ENCODE peak calls at places on chromosomes 6 and 20, in seven cellular contexts. Q, E, V, X, D, C and Z are unnamed samples.

GRCh38 chr20:35000311-35000921 is 44.7 kb downstream of the MYH7B start:
- DNase-seq in Q (no peak), E (no peak), V (no peak), X (no peak), D (no peak), C (no peak), Z (no peak)

GRCh38 chr20:34629904-34630303 is 47.0 kb downstream of the PIGU start:
- DNase-seq in Q (no peak), E (no peak), V (no peak), X (no peak), D (no peak), C (no peak), Z (no peak)

GRCh38 chr6:38264605-38265004 is 375.1 kb downstream of the BTBD9 start:
- DNase-seq in Q (no peak), E (no peak), V (no peak), X (no peak), D (no peak), C (no peak), Z (no peak)

GRCh38 chr6:100366419-100366818 is 98.3 kb downstream of the SIM1 start:
- DNase-seq in Q (no peak), E (no peak), V (peak; percentile 34), X (peak; percentile 60), D (no peak), C (no peak), Z (peak; percentile 60)

GRCh38 chr6:108874470-108875160 is 26.4 kb downstream of the ARMC2 start:
- DNase-seq in Q (peak; percentile 81), E (no peak), V (peak; percentile 49), X (peak; percentile 76), D (peak; percentile 42), C (no peak), Z (peak; percentile 32)

GRCh38 chr6:23414204-23414501 is 711.9 kb upstream of the NRSN1 start:
- DNase-seq in Q (peak; percentile 44), E (no peak), V (peak; percentile 91), X (peak; percentile 87), D (peak; percentile 54), C (no peak), Z (peak; percentile 67)

GRCh38 chr20:10553326-10553984 is 118.3 kb downstream of the SLX4IP start:
- DNase-seq in Q (no peak), E (peak; percentile 69), V (peak; percentile 84), X (peak; percentile 66), D (no peak), C (peak; percentile 15), Z (no peak)

GRCh38 chr6:88115307-88115706 is 50.8 kb downstream of the CNR1 start:
- DNase-seq in Q (no peak), E (no peak), V (no peak), X (no peak), D (no peak), C (no peak), Z (no peak)

GRCh38 chr6:35218021-35218420 is 4.3 kb downstream of the SCUBE3 start:
- DNase-seq in Q (no peak), E (no peak), V (peak; percentile 19), X (peak; percentile 16), D (no peak), C (no peak), Z (peak; percentile 25)

GRCh38 chr6:45637611-45638257 is 260.0 kb upstream of the SUPT3H start:
- DNase-seq in Q (no peak), E (no peak), V (no peak), X (no peak), D (no peak), C (no peak), Z (peak; percentile 70)

GRCh38 chr20:9889270-9889981 is 50.5 kb upstream of the PAK5 start:
- DNase-seq in Q (no peak), E (no peak), V (peak; percentile 16), X (no peak), D (no peak), C (no peak), Z (no peak)

GRCh38 chr6:43185391-43185790 is 3.4 kb downstream of the CUL9 start:
- DNase-seq in Q (no peak), E (no peak), V (no peak), X (no peak), D (no peak), C (no peak), Z (no peak)

GRCh38 chr20:61674688-61675087 is 391.0 kb downstream of the TAF4 start:
- DNase-seq in Q (no peak), E (no peak), V (no peak), X (no peak), D (no peak), C (no peak), Z (no peak)

GRCh38 chr6:153123801-153124200 is 7.3 kb downstream of the RGS17 start:
- DNase-seq in Q (no peak), E (no peak), V (no peak), X (no peak), D (no peak), C (no peak), Z (no peak)